ENCODE peak calls at places on chromosomes 7 and 10, in ten cellular contexts. One of them, this sample, is unnamed.

GRCh38 chr7:77415822-77416620 is at the start of gene GSAP:
- DNase-seq in osteoblast: peak
- DNase-seq in GM23248: peak
- DNase-seq in left ventricle myocardium inferior: peak
- DNase-seq in colonic mucosa: peak
- DNase-seq in heart left ventricle: peak
- DNase-seq in endothelial cell of umbilical vein: peak
- DNase-seq in brain microvascular endothelial cell: no peak
- DNase-seq in right cardiac atrium: peak
- DNase-seq in lower lobe of right lung: peak
- DNase-seq in this sample: no peak

GRCh38 chr10:34710391-34710751 is 104.7 kb downstream of the PARD3 start:
- DNase-seq in brain microvascular endothelial cell: peak
- DNase-seq in left ventricle myocardium inferior: no peak
- DNase-seq in right cardiac atrium: no peak
- DNase-seq in lower lobe of right lung: no peak
- DNase-seq in colonic mucosa: no peak
- DNase-seq in osteoblast: no peak
- DNase-seq in endothelial cell of umbilical vein: peak
- DNase-seq in GM23248: peak
- DNase-seq in heart left ventricle: no peak
- DNase-seq in this sample: peak

GRCh38 chr10:42177077-42177792 is 461.1 kb downstream of the ZNF33B start:
- DNase-seq in GM23248: no peak
- DNase-seq in colonic mucosa: no peak
- DNase-seq in endothelial cell of umbilical vein: no peak
- DNase-seq in right cardiac atrium: peak
- DNase-seq in brain microvascular endothelial cell: no peak
- DNase-seq in lower lobe of right lung: no peak
- DNase-seq in left ventricle myocardium inferior: no peak
- DNase-seq in osteoblast: no peak
- DNase-seq in heart left ventricle: no peak
- DNase-seq in this sample: no peak

GRCh38 chr7:117090820-117091219 is 137.5 kb downstream of the ST7 start:
- DNase-seq in brain microvascular endothelial cell: no peak
- DNase-seq in GM23248: no peak
- DNase-seq in heart left ventricle: no peak
- DNase-seq in left ventricle myocardium inferior: no peak
- DNase-seq in colonic mucosa: no peak
- DNase-seq in lower lobe of right lung: no peak
- DNase-seq in right cardiac atrium: no peak
- DNase-seq in osteoblast: no peak
- DNase-seq in endothelial cell of umbilical vein: no peak
- DNase-seq in this sample: no peak

GRCh38 chr7:103148131-103148993 is 537 bp downstream of the NAPEPLD start:
- DNase-seq in lower lobe of right lung: no peak
- DNase-seq in endothelial cell of umbilical vein: peak
- DNase-seq in left ventricle myocardium inferior: no peak
- DNase-seq in colonic mucosa: peak
- DNase-seq in osteoblast: no peak
- DNase-seq in brain microvascular endothelial cell: no peak
- DNase-seq in heart left ventricle: no peak
- DNase-seq in GM23248: peak
- DNase-seq in right cardiac atrium: no peak
- DNase-seq in this sample: no peak

GRCh38 chr7:81600608-81601007 is 169.2 kb downstream of the HGF start:
- DNase-seq in left ventricle myocardium inferior: no peak
- DNase-seq in osteoblast: peak
- DNase-seq in right cardiac atrium: no peak
- DNase-seq in lower lobe of right lung: no peak
- DNase-seq in GM23248: peak
- DNase-seq in heart left ventricle: no peak
- DNase-seq in brain microvascular endothelial cell: peak
- DNase-seq in colonic mucosa: no peak
- DNase-seq in endothelial cell of umbilical vein: no peak
- DNase-seq in this sample: no peak

GRCh38 chr7:92916751-92917369 is 80.5 kb upstream of the CDK6 start:
- DNase-seq in brain microvascular endothelial cell: peak
- DNase-seq in endothelial cell of umbilical vein: no peak
- DNase-seq in lower lobe of right lung: no peak
- DNase-seq in left ventricle myocardium inferior: no peak
- DNase-seq in right cardiac atrium: no peak
- DNase-seq in osteoblast: peak
- DNase-seq in heart left ventricle: no peak
- DNase-seq in colonic mucosa: no peak
- DNase-seq in GM23248: peak
- DNase-seq in this sample: peak

GRCh38 chr10:11339013-11339412 is 272.4 kb downstream of the USP6NL start:
- DNase-seq in colonic mucosa: no peak
- DNase-seq in heart left ventricle: peak
- DNase-seq in lower lobe of right lung: no peak
- DNase-seq in GM23248: no peak
- DNase-seq in osteoblast: no peak
- DNase-seq in endothelial cell of umbilical vein: no peak
- DNase-seq in left ventricle myocardium inferior: no peak
- DNase-seq in right cardiac atrium: no peak
- DNase-seq in brain microvascular endothelial cell: no peak
- DNase-seq in this sample: no peak

GRCh38 chr7:108581655-108582491 is 12.2 kb downstream of the DNAJB9 start:
- DNase-seq in left ventricle myocardium inferior: no peak
- DNase-seq in GM23248: no peak
- DNase-seq in osteoblast: no peak
- DNase-seq in right cardiac atrium: no peak
- DNase-seq in brain microvascular endothelial cell: no peak
- DNase-seq in lower lobe of right lung: no peak
- DNase-seq in endothelial cell of umbilical vein: peak
- DNase-seq in heart left ventricle: no peak
- DNase-seq in colonic mucosa: no peak
- DNase-seq in this sample: no peak

GRCh38 chr10:5461914-5462840 is 37.2 kb downstream of the CALML5 start:
- DNase-seq in lower lobe of right lung: no peak
- DNase-seq in heart left ventricle: no peak
- DNase-seq in osteoblast: peak
- DNase-seq in colonic mucosa: peak
- DNase-seq in right cardiac atrium: no peak
- DNase-seq in endothelial cell of umbilical vein: peak
- DNase-seq in left ventricle myocardium inferior: no peak
- DNase-seq in GM23248: peak
- DNase-seq in brain microvascular endothelial cell: peak
- DNase-seq in this sample: no peak

GRCh38 chr7:46651070-46651469 is 730.0 kb upstream of the IGFBP3 start:
- DNase-seq in osteoblast: no peak
- DNase-seq in endothelial cell of umbilical vein: no peak
- DNase-seq in GM23248: no peak
- DNase-seq in brain microvascular endothelial cell: no peak
- DNase-seq in left ventricle myocardium inferior: no peak
- DNase-seq in lower lobe of right lung: no peak
- DNase-seq in heart left ventricle: no peak
- DNase-seq in colonic mucosa: peak
- DNase-seq in right cardiac atrium: no peak
- DNase-seq in this sample: no peak

GRCh38 chr10:131312261-131312801 is 810 bp upstream of the TCERG1L start:
- DNase-seq in endothelial cell of umbilical vein: no peak
- DNase-seq in left ventricle myocardium inferior: no peak
- DNase-seq in heart left ventricle: no peak
- DNase-seq in brain microvascular endothelial cell: no peak
- DNase-seq in GM23248: no peak
- DNase-seq in osteoblast: no peak
- DNase-seq in colonic mucosa: no peak
- DNase-seq in lower lobe of right lung: no peak
- DNase-seq in right cardiac atrium: no peak
- DNase-seq in this sample: peak

GRCh38 chr10:109981641-109982040 is 26.1 kb upstream of the ADD3 start:
- DNase-seq in osteoblast: no peak
- DNase-seq in right cardiac atrium: no peak
- DNase-seq in colonic mucosa: no peak
- DNase-seq in left ventricle myocardium inferior: no peak
- DNase-seq in GM23248: peak
- DNase-seq in brain microvascular endothelial cell: no peak
- DNase-seq in lower lobe of right lung: no peak
- DNase-seq in heart left ventricle: no peak
- DNase-seq in endothelial cell of umbilical vein: no peak
- DNase-seq in this sample: no peak

GRCh38 chr10:109984013-109984412 is 23.8 kb upstream of the ADD3 start:
- DNase-seq in right cardiac atrium: no peak
- DNase-seq in lower lobe of right lung: no peak
- DNase-seq in GM23248: no peak
- DNase-seq in brain microvascular endothelial cell: no peak
- DNase-seq in left ventricle myocardium inferior: no peak
- DNase-seq in colonic mucosa: no peak
- DNase-seq in osteoblast: no peak
- DNase-seq in heart left ventricle: no peak
- DNase-seq in endothelial cell of umbilical vein: no peak
- DNase-seq in this sample: no peak

GRCh38 chr10:109979215-109979614 is 28.6 kb upstream of the ADD3 start:
- DNase-seq in GM23248: peak
- DNase-seq in lower lobe of right lung: no peak
- DNase-seq in left ventricle myocardium inferior: no peak
- DNase-seq in right cardiac atrium: no peak
- DNase-seq in osteoblast: no peak
- DNase-seq in brain microvascular endothelial cell: no peak
- DNase-seq in colonic mucosa: no peak
- DNase-seq in endothelial cell of umbilical vein: no peak
- DNase-seq in heart left ventricle: no peak
- DNase-seq in this sample: no peak

GRCh38 chr10:109982812-109983211 is 25.0 kb upstream of the ADD3 start:
- DNase-seq in osteoblast: no peak
- DNase-seq in endothelial cell of umbilical vein: no peak
- DNase-seq in GM23248: no peak
- DNase-seq in right cardiac atrium: no peak
- DNase-seq in left ventricle myocardium inferior: no peak
- DNase-seq in colonic mucosa: no peak
- DNase-seq in heart left ventricle: no peak
- DNase-seq in lower lobe of right lung: no peak
- DNase-seq in brain microvascular endothelial cell: no peak
- DNase-seq in this sample: no peak

GRCh38 chr10:109982123-109982522 is 25.7 kb upstream of the ADD3 start:
- DNase-seq in colonic mucosa: no peak
- DNase-seq in brain microvascular endothelial cell: no peak
- DNase-seq in endothelial cell of umbilical vein: no peak
- DNase-seq in right cardiac atrium: no peak
- DNase-seq in lower lobe of right lung: no peak
- DNase-seq in left ventricle myocardium inferior: no peak
- DNase-seq in heart left ventricle: no peak
- DNase-seq in osteoblast: no peak
- DNase-seq in GM23248: peak
- DNase-seq in this sample: no peak
- H3K27ac ChIP-seq in colonic mucosa: peak
- H3K27ac ChIP-seq in brain microvascular endothelial cell: no peak
- H3K27ac ChIP-seq in endothelial cell of umbilical vein: no peak
- H3K27ac ChIP-seq in right cardiac atrium: peak
- H3K27ac ChIP-seq in lower lobe of right lung: peak
- H3K27ac ChIP-seq in left ventricle myocardium inferior: peak
- H3K27ac ChIP-seq in heart left ventricle: peak
- H3K27ac ChIP-seq in osteoblast: peak
- H3K27ac ChIP-seq in GM23248: peak
- H3K27ac ChIP-seq in this sample: no peak

GRCh38 chr10:109992485-109992884 is 15.3 kb upstream of the ADD3 start:
- DNase-seq in lower lobe of right lung: no peak
- DNase-seq in brain microvascular endothelial cell: peak
- DNase-seq in right cardiac atrium: no peak
- DNase-seq in heart left ventricle: no peak
- DNase-seq in left ventricle myocardium inferior: no peak
- DNase-seq in colonic mucosa: no peak
- DNase-seq in GM23248: peak
- DNase-seq in osteoblast: no peak
- DNase-seq in endothelial cell of umbilical vein: peak
- DNase-seq in this sample: no peak
- H3K27ac ChIP-seq in lower lobe of right lung: no peak
- H3K27ac ChIP-seq in brain microvascular endothelial cell: peak
- H3K27ac ChIP-seq in right cardiac atrium: no peak
- H3K27ac ChIP-seq in heart left ventricle: peak
- H3K27ac ChIP-seq in left ventricle myocardium inferior: peak
- H3K27ac ChIP-seq in colonic mucosa: no peak
- H3K27ac ChIP-seq in GM23248: peak
- H3K27ac ChIP-seq in osteoblast: peak
- H3K27ac ChIP-seq in endothelial cell of umbilical vein: no peak
- H3K27ac ChIP-seq in this sample: no peak

GRCh38 chr7:44563171-44563679 is 10.5 kb downstream of the DDX56 start:
- DNase-seq in right cardiac atrium: no peak
- DNase-seq in brain microvascular endothelial cell: no peak
- DNase-seq in heart left ventricle: no peak
- DNase-seq in GM23248: no peak
- DNase-seq in osteoblast: no peak
- DNase-seq in left ventricle myocardium inferior: no peak
- DNase-seq in colonic mucosa: no peak
- DNase-seq in lower lobe of right lung: no peak
- DNase-seq in endothelial cell of umbilical vein: no peak
- DNase-seq in this sample: no peak
- H3K27ac ChIP-seq in right cardiac atrium: no peak
- H3K27ac ChIP-seq in brain microvascular endothelial cell: no peak
- H3K27ac ChIP-seq in heart left ventricle: no peak
- H3K27ac ChIP-seq in GM23248: no peak
- H3K27ac ChIP-seq in osteoblast: no peak
- H3K27ac ChIP-seq in left ventricle myocardium inferior: no peak
- H3K27ac ChIP-seq in colonic mucosa: no peak
- H3K27ac ChIP-seq in lower lobe of right lung: no peak
- H3K27ac ChIP-seq in endothelial cell of umbilical vein: no peak
- H3K27ac ChIP-seq in this sample: no peak

GRCh38 chr10:133487085-133487484 is 33.3 kb downstream of the SCART1 start:
- DNase-seq in brain microvascular endothelial cell: no peak
- DNase-seq in colonic mucosa: no peak
- DNase-seq in GM23248: no peak
- DNase-seq in osteoblast: no peak
- DNase-seq in lower lobe of right lung: no peak
- DNase-seq in endothelial cell of umbilical vein: no peak
- DNase-seq in heart left ventricle: no peak
- DNase-seq in left ventricle myocardium inferior: no peak
- DNase-seq in right cardiac atrium: no peak
- DNase-seq in this sample: no peak

GRCh38 chr10:133484818-133485217 is 31.1 kb downstream of the SCART1 start:
- DNase-seq in endothelial cell of umbilical vein: no peak
- DNase-seq in osteoblast: no peak
- DNase-seq in GM23248: no peak
- DNase-seq in heart left ventricle: no peak
- DNase-seq in brain microvascular endothelial cell: no peak
- DNase-seq in lower lobe of right lung: no peak
- DNase-seq in right cardiac atrium: no peak
- DNase-seq in left ventricle myocardium inferior: no peak
- DNase-seq in colonic mucosa: no peak
- DNase-seq in this sample: no peak

DNA sequence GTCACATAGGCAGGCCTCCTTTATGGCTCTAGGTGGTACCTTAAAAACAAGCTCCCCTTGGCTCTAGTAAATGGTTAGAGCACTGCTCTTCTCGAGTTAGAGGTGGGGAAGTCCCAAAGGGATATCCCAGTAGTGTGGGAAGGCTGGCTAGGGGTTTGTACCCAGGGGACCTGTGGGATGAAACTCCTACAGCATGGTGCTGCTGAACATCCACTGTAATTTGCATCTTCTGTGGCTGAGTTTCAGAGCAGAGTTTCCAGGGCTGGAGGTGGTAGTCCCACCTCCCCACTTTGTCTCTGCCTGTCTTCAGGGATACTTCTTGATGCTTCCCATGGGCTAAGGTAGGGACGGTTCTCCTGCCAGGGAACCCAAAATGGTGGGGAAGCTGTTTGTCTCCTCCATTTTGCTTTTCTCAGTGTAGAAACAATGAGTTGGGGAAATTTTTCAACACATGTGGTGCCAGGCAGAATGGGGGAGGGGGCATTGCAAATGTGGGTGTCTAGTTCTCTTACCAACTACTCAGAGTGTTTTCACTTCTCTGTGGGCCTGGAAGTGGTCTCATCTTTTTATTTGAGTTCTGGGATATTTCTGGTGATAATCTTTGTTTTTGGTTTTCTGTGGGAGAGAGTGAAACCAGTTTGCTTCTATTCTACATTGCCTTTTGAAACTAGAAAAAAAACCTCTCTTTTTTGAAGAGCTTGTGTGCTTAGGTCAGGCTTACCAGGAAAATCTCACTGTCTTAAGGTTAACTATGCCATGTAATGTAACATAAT is 36.3 kb downstream of the SCART1 start:
- DNase-seq in colonic mucosa: no peak
- DNase-seq in heart left ventricle: no peak
- DNase-seq in endothelial cell of umbilical vein: no peak
- DNase-seq in osteoblast: no peak
- DNase-seq in right cardiac atrium: no peak
- DNase-seq in lower lobe of right lung: no peak
- DNase-seq in GM23248: no peak
- DNase-seq in brain microvascular endothelial cell: no peak
- DNase-seq in left ventricle myocardium inferior: no peak
- DNase-seq in this sample: no peak
- H3K27ac ChIP-seq in colonic mucosa: no peak
- H3K27ac ChIP-seq in heart left ventricle: no peak
- H3K27ac ChIP-seq in endothelial cell of umbilical vein: no peak
- H3K27ac ChIP-seq in osteoblast: no peak
- H3K27ac ChIP-seq in right cardiac atrium: no peak
- H3K27ac ChIP-seq in lower lobe of right lung: no peak
- H3K27ac ChIP-seq in GM23248: no peak
- H3K27ac ChIP-seq in brain microvascular endothelial cell: no peak
- H3K27ac ChIP-seq in left ventricle myocardium inferior: no peak
- H3K27ac ChIP-seq in this sample: no peak

This sample was measured in A673.